ENCODE peak calls at places on chromosomes 12 and 14, in four cellular contexts. B is HepG2, T is K562, S is GM12878. X is an unnamed sample.

GRCh38 chr12:95146767-95147166 is 70.5 kb downstream of the FGD6 start:
- DNase-seq in T (no peak), S (no peak), B (no peak), X (no peak)

GRCh38 chr12:117045175-117045997 is 53.8 kb downstream of the TESC start:
- DNase-seq in B (peak), T (no peak), S (no peak), X (peak)

GRCh38 chr12:115470526-115470925 is 786.6 kb upstream of the TBX3 start:
- DNase-seq in B (no peak), T (no peak), S (no peak), X (no peak)

GRCh38 chr12:72570601-72571000 is 298.4 kb downstream of the TRHDE start:
- DNase-seq in S (no peak), B (peak), T (no peak), X (peak)

GRCh38 chr12:68224613-68225285 is 861 bp downstream of the IL26 start:
- DNase-seq in T (no peak), S (no peak), B (no peak), X (no peak)

GRCh38 chr14:105294142-105294597 is 6.6 kb downstream of the BRF1 start:
- DNase-seq in B (no peak), T (no peak), S (no peak), X (no peak)

GRCh38 chr12:5248230-5248629 is 183.7 kb upstream of the NTF3 start:
- DNase-seq in S (no peak), T (no peak), B (no peak), X (no peak)

GRCh38 chr12:52334185-52334584 is 13.0 kb upstream of the KRT83 start:
- DNase-seq in S (no peak), T (no peak), B (no peak), X (no peak)

GRCh38 chr12:65171073-65171472 is 1.7 kb downstream of the LEMD3 start:
- DNase-seq in S (no peak), B (no peak), T (no peak), X (no peak)

GRCh38 chr12:79887912-79888311 is 47.0 kb downstream of the PPP1R12A start:
- DNase-seq in S (no peak), T (no peak), B (no peak), X (no peak)

GRCh38 chr14:35405304-35405996 is 901 bp upstream of the NFKBIA start:
- DNase-seq in S (no peak), T (no peak), B (peak), X (no peak)

GRCh38 chr14:55370883-55371455 is 40.7 kb downstream of the ATG14 start:
- DNase-seq in S (no peak), T (peak), B (no peak), X (no peak)

GRCh38 chr12:52587563-52587962 is 13.7 kb downstream of the KRT72 start:
- DNase-seq in B (no peak), S (no peak), T (no peak), X (no peak)

GRCh38 chr12:27907766-27908165 is 64.8 kb downstream of the PTHLH start:
- DNase-seq in S (no peak), B (no peak), T (no peak), X (no peak)

GRCh38 chr14:61565836-61566536 is 129.3 kb upstream of the HIF1A start:
- DNase-seq in B (no peak), T (no peak), S (no peak), X (no peak)

GRCh38 chr12:49706351-49707126 is 666 bp downstream of the FMNL3 start:
- DNase-seq in S (no peak), T (peak), B (no peak), X (no peak)

GRCh38 chr12:26062006-26062405 is 62.8 kb downstream of the BHLHE41 start:
- DNase-seq in B (no peak), S (no peak), T (no peak), X (no peak)
- TF ChIP-seq GABPA in B (no peak), S (no peak), T (no peak), X (no peak)

GRCh38 chr12:26120561-26121274 is 4.1 kb downstream of the BHLHE41 start:
- DNase-seq in B (no peak), T (no peak), S (no peak), X (no peak)

GRCh38 chr12:26119391-26119981 is 5.4 kb downstream of the BHLHE41 start:
- DNase-seq in T (peak), B (peak), S (no peak), X (no peak)

GRCh38 chr12:26121841-26122680 is 2.8 kb downstream of the BHLHE41 start:
- DNase-seq in B (no peak), S (no peak), T (peak), X (peak)

GRCh38 chr12:26122681-26123481 is 2.0 kb downstream of the BHLHE41 start:
- DNase-seq in B (no peak), T (peak), S (no peak), X (no peak)

GRCh38 chr12:26121323-26121740 is 3.5 kb downstream of the BHLHE41 start:
- DNase-seq in B (no peak), S (no peak), T (no peak), X (no peak)
- H3K4me3 ChIP-seq in B (no peak), S (peak), T (no peak), X (no peak)

GRCh38 chr12:133234971-133235370 is 706 bp downstream of the ANHX start:
- DNase-seq in B (no peak), S (no peak), T (no peak), X (no peak)

GRCh38 chr12:133233993-133234564 is 1.6 kb downstream of the ANHX start:
- DNase-seq in B (no peak), T (no peak), S (no peak), X (no peak)

GRCh38 chr12:133236144-133236543 is 467 bp upstream of the ANHX start:
- DNase-seq in S (no peak), T (no peak), B (no peak), X (no peak)

GRCh38 chr12:133236556-133236955 is 879 bp upstream of the ANHX start:
- DNase-seq in S (no peak), B (no peak), T (no peak), X (no peak)

DNA sequence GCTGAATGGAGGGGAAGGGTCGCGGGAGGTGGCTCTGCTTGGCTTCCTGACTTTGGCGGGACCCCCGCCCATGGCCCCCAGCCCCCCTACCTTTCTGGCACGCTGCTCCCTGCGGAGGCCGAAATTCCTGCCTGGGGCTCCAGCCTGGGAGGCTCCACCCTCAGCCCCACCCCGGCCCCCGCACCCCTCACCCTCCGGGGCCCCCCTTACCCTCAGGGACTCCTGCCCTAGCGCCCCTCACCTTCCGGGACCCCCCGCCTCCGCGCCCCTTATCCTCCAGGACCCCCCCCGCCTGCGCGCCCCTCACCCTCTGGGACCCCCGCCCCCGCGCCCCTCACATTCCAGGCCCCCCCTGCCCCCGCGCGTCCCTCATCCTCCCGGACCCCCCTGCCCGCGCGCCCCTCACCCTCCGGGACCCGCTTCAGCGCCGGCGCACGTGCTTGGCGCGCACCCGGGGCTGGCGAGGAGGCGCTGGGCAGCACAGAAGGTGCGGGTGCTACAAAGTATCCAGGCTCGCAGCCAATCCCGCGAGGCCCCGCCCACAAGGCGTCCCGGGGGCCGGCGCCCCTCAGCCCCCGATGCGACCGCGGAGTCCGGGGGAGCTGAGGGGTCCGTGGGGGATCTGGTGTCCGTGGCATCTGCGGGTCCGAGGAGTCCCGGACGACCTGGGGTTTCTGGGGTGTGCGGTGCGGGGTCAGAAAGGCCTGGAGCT is at the start of gene ANHX:
- DNase-seq in S (no peak), T (no peak), B (no peak), X (no peak)
- TF ChIP-seq GABPA in S (no peak), T (no peak), B (no peak), X (no peak)

DNA sequence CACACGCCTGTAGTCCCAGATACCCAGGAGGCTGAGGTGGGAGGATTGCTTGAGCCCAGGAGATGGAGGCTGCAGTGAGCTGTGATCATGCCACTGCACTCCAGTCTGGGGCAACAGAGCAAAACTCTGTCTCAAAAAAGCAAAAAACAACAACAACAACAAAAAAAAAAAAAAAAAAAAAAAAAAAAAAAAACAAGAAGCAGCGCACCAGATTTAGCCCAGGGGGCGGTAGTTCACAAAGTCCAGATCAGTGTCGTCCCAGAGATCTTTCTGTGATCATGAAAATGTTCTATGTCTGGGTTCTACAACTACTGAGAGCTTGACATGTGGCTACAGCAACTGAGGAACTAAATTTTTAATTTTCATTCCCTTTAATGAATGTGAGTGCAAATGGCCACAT is 27.4 kb downstream of the OAS2 start:
- DNase-seq in B (no peak), T (peak), S (no peak), X (no peak)
- H3K4me3 ChIP-seq in B (no peak), T (no peak), S (no peak), X (no peak)

X was measured in HL-60.